ENCODE peak calls at places on chromosomes 1 and 21, in four cellular contexts. One of them, this sample, is unnamed.

GRCh38 chr1:61344711-61345110 is 262.4 kb downstream of the NFIA start:
- DNase-seq in A673: no peak
- DNase-seq in fibroblast of lung: peak
- DNase-seq in GM23248: no peak
- DNase-seq in this sample: no peak

GRCh38 chr1:228464487-228464983 is 22.6 kb upstream of the RNF187 start:
- DNase-seq in A673: peak
- DNase-seq in fibroblast of lung: peak
- DNase-seq in GM23248: peak
- DNase-seq in this sample: peak

GRCh38 chr1:215003686-215004085 is 78.9 kb upstream of the KCNK2 start:
- DNase-seq in A673: no peak
- DNase-seq in fibroblast of lung: no peak
- DNase-seq in GM23248: no peak
- DNase-seq in this sample: no peak

GRCh38 chr1:170634819-170635410 is 29.0 kb upstream of the PRRX1 start:
- DNase-seq in A673: no peak
- DNase-seq in fibroblast of lung: peak
- DNase-seq in GM23248: peak
- DNase-seq in this sample: no peak

GRCh38 chr1:25658791-25659431 is 42.3 kb downstream of the MAN1C1 start:
- DNase-seq in A673: no peak
- DNase-seq in fibroblast of lung: no peak
- DNase-seq in GM23248: peak
- DNase-seq in this sample: no peak

GRCh38 chr1:234701737-234702341 is 91.9 kb upstream of the IRF2BP2 start:
- DNase-seq in A673: no peak
- DNase-seq in fibroblast of lung: no peak
- DNase-seq in GM23248: no peak
- DNase-seq in this sample: no peak

GRCh38 chr1:116284819-116285390 is 88.1 kb upstream of the ATP1A1 start:
- DNase-seq in A673: no peak
- DNase-seq in fibroblast of lung: no peak
- DNase-seq in GM23248: no peak
- DNase-seq in this sample: no peak

GRCh38 chr21:36209626-36210171 is 53.1 kb downstream of the DOP1B start:
- DNase-seq in A673: peak
- DNase-seq in fibroblast of lung: peak
- DNase-seq in GM23248: peak
- DNase-seq in this sample: peak

GRCh38 chr1:241639653-241640148 is 468 bp downstream of the CHML start:
- DNase-seq in A673: no peak
- DNase-seq in fibroblast of lung: peak
- DNase-seq in GM23248: peak
- DNase-seq in this sample: peak

GRCh38 chr21:38165466-38166213 is 91.2 kb upstream of the KCNJ15 start:
- DNase-seq in A673: no peak
- DNase-seq in fibroblast of lung: peak
- DNase-seq in GM23248: peak
- DNase-seq in this sample: no peak

GRCh38 chr1:171279678-171280077 is 31.4 kb downstream of the FMO1 start:
- DNase-seq in A673: no peak
- DNase-seq in fibroblast of lung: no peak
- DNase-seq in GM23248: no peak
- DNase-seq in this sample: no peak

GRCh38 chr1:196180847-196181593 is 427.2 kb downstream of the KCNT2 start:
- DNase-seq in A673: peak
- DNase-seq in fibroblast of lung: peak
- DNase-seq in GM23248: peak
- DNase-seq in this sample: peak

GRCh38 chr21:35635994-35636393 is 424.3 kb downstream of the SETD4 start:
- DNase-seq in A673: no peak
- DNase-seq in fibroblast of lung: no peak
- DNase-seq in GM23248: peak
- DNase-seq in this sample: no peak

GRCh38 chr1:83791821-83792437 is 207.0 kb downstream of the TTLL7 start:
- DNase-seq in A673: no peak
- DNase-seq in fibroblast of lung: peak
- DNase-seq in GM23248: peak
- DNase-seq in this sample: peak

GRCh38 chr21:31218830-31219608 is 125.0 kb downstream of the TIAM1 start:
- DNase-seq in A673: peak
- DNase-seq in fibroblast of lung: peak
- DNase-seq in GM23248: peak
- DNase-seq in this sample: peak

GRCh38 chr1:155522069-155522468 is 40.5 kb downstream of the ASH1L start:
- DNase-seq in A673: no peak
- DNase-seq in fibroblast of lung: peak
- DNase-seq in GM23248: peak
- DNase-seq in this sample: peak

GRCh38 chr1:47487826-47488450 is 50.1 kb downstream of the FOXD2 start:
- DNase-seq in A673: no peak
- DNase-seq in fibroblast of lung: no peak
- DNase-seq in GM23248: no peak
- DNase-seq in this sample: peak

GRCh38 chr1:226443439-226443838 is 35.5 kb upstream of the PARP1 start:
- DNase-seq in A673: peak
- DNase-seq in fibroblast of lung: peak
- DNase-seq in GM23248: peak
- DNase-seq in this sample: peak

GRCh38 chr1:181430015-181430657 is 53.2 kb upstream of the CACNA1E start:
- DNase-seq in A673: no peak
- DNase-seq in fibroblast of lung: no peak
- DNase-seq in GM23248: no peak
- DNase-seq in this sample: no peak

GRCh38 chr1:167095368-167095767 is 1.5 kb downstream of the STYXL2 start:
- DNase-seq in A673: peak
- DNase-seq in fibroblast of lung: peak
- DNase-seq in GM23248: peak
- DNase-seq in this sample: peak

GRCh38 chr21:8993284-8993942 is 1528.0 kb upstream of the TPTE start:
- DNase-seq in A673: no peak
- DNase-seq in fibroblast of lung: no peak
- DNase-seq in GM23248: no peak
- DNase-seq in this sample: no peak

GRCh38 chr1:49104575-49104974 is 327.9 kb upstream of the BEND5 start:
- DNase-seq in A673: peak
- DNase-seq in fibroblast of lung: peak
- DNase-seq in GM23248: no peak
- DNase-seq in this sample: no peak

GRCh38 chr1:156098782-156099181 is 15.7 kb upstream of the LMNA start:
- DNase-seq in A673: no peak
- DNase-seq in fibroblast of lung: no peak
- DNase-seq in GM23248: no peak
- DNase-seq in this sample: no peak

GRCh38 chr1:208652300-208653160 is 408.3 kb upstream of the PLXNA2 start:
- DNase-seq in A673: peak
- DNase-seq in fibroblast of lung: peak
- DNase-seq in GM23248: peak
- DNase-seq in this sample: peak

GRCh38 chr1:206905295-206906164 is 8.3 kb downstream of the IL24 start:
- DNase-seq in A673: peak
- DNase-seq in fibroblast of lung: peak
- DNase-seq in GM23248: peak
- DNase-seq in this sample: peak

GRCh38 chr1:184633785-184634184 is 120.9 kb downstream of the EDEM3 start:
- DNase-seq in A673: peak
- DNase-seq in fibroblast of lung: no peak
- DNase-seq in GM23248: no peak
- DNase-seq in this sample: no peak

GRCh38 chr1:182672487-182672836 is 11.9 kb downstream of the RGS8 start:
- DNase-seq in A673: no peak
- DNase-seq in fibroblast of lung: no peak
- DNase-seq in GM23248: no peak
- DNase-seq in this sample: no peak

GRCh38 chr21:35491920-35492678 is 443.0 kb upstream of the RUNX1 start:
- DNase-seq in A673: no peak
- DNase-seq in fibroblast of lung: no peak
- DNase-seq in GM23248: no peak
- DNase-seq in this sample: no peak

GRCh38 chr1:163084330-163084729 is 15.2 kb downstream of the RGS4 start:
- DNase-seq in A673: peak
- DNase-seq in fibroblast of lung: peak
- DNase-seq in GM23248: peak
- DNase-seq in this sample: no peak

GRCh38 chr1:43348809-43349593 is 9.8 kb upstream of the CDC20 start:
- DNase-seq in A673: peak
- DNase-seq in fibroblast of lung: peak
- DNase-seq in GM23248: peak
- DNase-seq in this sample: peak

GRCh38 chr21:44510508-44511218 is 29.3 kb downstream of the KRTAP10-1 start:
- DNase-seq in A673: peak
- DNase-seq in fibroblast of lung: no peak
- DNase-seq in GM23248: peak
- DNase-seq in this sample: peak

GRCh38 chr1:221239911-221240310 is 360.7 kb downstream of the HLX start:
- DNase-seq in A673: no peak
- DNase-seq in fibroblast of lung: no peak
- DNase-seq in GM23248: peak
- DNase-seq in this sample: peak

GRCh38 chr1:191757003-191757402 is 401.3 kb upstream of the RGS18 start:
- DNase-seq in A673: peak
- DNase-seq in fibroblast of lung: peak
- DNase-seq in GM23248: no peak
- DNase-seq in this sample: no peak

GRCh38 chr21:37071561-37072238 is 1.2 kb downstream of the PIGP start:
- DNase-seq in A673: peak
- DNase-seq in fibroblast of lung: peak
- DNase-seq in GM23248: peak
- DNase-seq in this sample: peak

DNA sequence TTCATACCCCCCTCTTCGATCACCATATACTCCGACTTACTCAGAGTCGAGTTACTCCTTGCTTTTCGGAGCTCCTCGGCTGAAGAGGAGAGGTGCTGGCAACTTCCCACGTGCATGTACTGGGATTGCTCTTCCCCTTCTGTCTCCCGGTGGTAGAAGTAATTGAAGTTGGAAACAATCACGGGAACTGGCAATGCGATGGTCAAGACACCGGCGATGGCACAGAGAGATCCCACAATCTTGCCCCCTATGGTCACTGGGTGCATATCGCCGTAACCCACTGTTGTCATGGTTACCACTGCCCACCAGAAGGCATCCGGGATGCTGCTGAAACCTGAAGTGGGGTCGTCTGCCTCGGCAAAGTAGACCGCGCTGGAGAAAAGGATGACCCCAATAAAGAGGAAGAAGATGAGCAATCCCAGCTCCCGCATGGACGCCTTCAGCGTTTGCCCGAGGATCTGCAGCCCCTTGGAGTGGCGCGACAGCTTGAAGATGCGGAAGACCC is 1.5 kb downstream of the KCNA3 start:
- DNase-seq in A673: no peak
- DNase-seq in fibroblast of lung: no peak
- DNase-seq in GM23248: no peak
- DNase-seq in this sample: no peak
- H3K4me3 ChIP-seq in A673: no peak
- H3K4me3 ChIP-seq in fibroblast of lung: peak
- H3K4me3 ChIP-seq in GM23248: no peak
- H3K4me3 ChIP-seq in this sample: no peak

GRCh38 chr1:54301494-54301893 is 101.5 kb downstream of the MRPL37 start:
- DNase-seq in A673: no peak
- DNase-seq in fibroblast of lung: no peak
- DNase-seq in GM23248: no peak
- DNase-seq in this sample: no peak
- H3K27ac ChIP-seq in A673: no peak
- H3K27ac ChIP-seq in fibroblast of lung: no peak
- H3K27ac ChIP-seq in GM23248: no peak
- H3K27ac ChIP-seq in this sample: no peak

GRCh38 chr1:41362749-41363631 is 1.8 kb downstream of the FOXO6 start:
- DNase-seq in A673: no peak
- DNase-seq in fibroblast of lung: no peak
- DNase-seq in GM23248: no peak
- DNase-seq in this sample: no peak

GRCh38 chr1:41360074-41361027 is 883 bp upstream of the FOXO6 start:
- DNase-seq in A673: no peak
- DNase-seq in fibroblast of lung: no peak
- DNase-seq in GM23248: no peak
- DNase-seq in this sample: no peak

GRCh38 chr1:41362357-41362721 is 1.1 kb downstream of the FOXO6 start:
- DNase-seq in A673: no peak
- DNase-seq in fibroblast of lung: no peak
- DNase-seq in GM23248: no peak
- DNase-seq in this sample: no peak

GRCh38 chr1:41361028-41361494 is at the start of gene FOXO6:
- DNase-seq in A673: peak
- DNase-seq in fibroblast of lung: peak
- DNase-seq in GM23248: peak
- DNase-seq in this sample: peak

DNA sequence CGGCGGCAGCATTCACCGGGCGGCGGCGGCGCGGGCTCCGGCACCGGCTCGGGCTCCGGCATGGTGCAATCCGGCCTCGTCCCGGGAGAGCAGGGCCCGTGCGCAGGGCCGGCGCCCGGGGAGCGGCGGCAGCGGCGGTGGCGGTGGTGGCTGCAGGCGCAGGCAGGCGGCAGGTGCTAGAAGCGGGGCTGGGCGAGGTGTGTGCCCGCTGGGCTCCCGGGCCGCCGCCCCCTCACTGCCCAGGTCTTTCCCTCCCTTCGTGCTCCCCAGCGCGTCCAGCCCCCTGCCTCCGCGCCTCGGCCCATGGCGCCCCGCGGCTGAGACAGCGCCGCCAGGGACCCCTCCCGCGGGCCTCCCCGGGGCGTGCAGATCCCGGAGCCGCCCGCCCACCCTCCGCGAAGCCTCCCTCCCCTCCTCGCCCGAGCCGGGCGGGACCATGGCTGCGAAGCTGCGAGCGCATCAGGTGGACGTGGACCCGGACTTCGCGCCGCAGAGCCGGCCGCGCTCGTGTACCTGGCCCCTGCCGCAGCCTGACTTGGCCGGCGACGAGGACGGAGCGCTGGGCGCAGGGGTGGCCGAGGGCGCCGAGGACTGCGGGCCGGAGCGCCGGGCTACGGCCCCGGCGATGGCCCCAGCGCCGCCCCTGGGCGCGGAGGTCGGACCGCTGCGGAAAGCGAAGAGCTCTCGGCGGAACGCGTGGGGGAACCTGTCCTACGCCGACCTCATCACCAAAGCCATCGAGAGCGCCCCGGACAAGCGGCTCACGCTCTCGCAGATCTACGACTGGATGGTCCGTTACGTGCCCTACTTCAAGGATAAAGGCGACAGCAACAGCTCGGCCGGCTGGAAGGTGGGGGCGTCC is 492 bp downstream of the FOXO6 start:
- DNase-seq in A673: no peak
- DNase-seq in fibroblast of lung: no peak
- DNase-seq in GM23248: peak
- DNase-seq in this sample: no peak
- TF ChIP-seq EZH2 in A673: no peak
- TF ChIP-seq EZH2 in fibroblast of lung: peak
- TF ChIP-seq EZH2 in GM23248: no peak
- TF ChIP-seq EZH2 in this sample: no peak

GRCh38 chr21:15295875-15296274 is 231.1 kb upstream of the NRIP1 start:
- DNase-seq in A673: no peak
- DNase-seq in fibroblast of lung: no peak
- DNase-seq in GM23248: no peak
- DNase-seq in this sample: no peak
- H3K4me3 ChIP-seq in A673: no peak
- H3K4me3 ChIP-seq in fibroblast of lung: no peak
- H3K4me3 ChIP-seq in GM23248: no peak
- H3K4me3 ChIP-seq in this sample: no peak

This sample was measured in mammary epithelial cell.